ENCODE peak calls at places on chromosomes 7 and 10, in five cellular contexts. N, V, S, K and R are unnamed samples.

GRCh38 chr7:107180378-107180777 is 11.6 kb downstream of the HBP1 start:
- DNase-seq in N (no peak), V (peak), S (no peak), K (no peak), R (no peak)

GRCh38 chr7:144404911-144405310 is 1.4 kb upstream of the NOBOX start:
- DNase-seq in N (no peak), V (no peak), S (no peak), K (no peak), R (no peak)

GRCh38 chr7:66460921-66461361 is 167.7 kb upstream of the KCTD7 start:
- DNase-seq in N (no peak), V (no peak), S (no peak), K (no peak), R (no peak)

GRCh38 chr7:29955799-29956476 is 33.7 kb downstream of the SCRN1 start:
- DNase-seq in N (no peak), V (no peak), S (peak), K (no peak), R (no peak)

GRCh38 chr10:120087109-120087508 is 194.6 kb downstream of the SEC23IP start:
- DNase-seq in N (no peak), V (no peak), S (no peak), K (no peak), R (no peak)

GRCh38 chr10:43259981-43260761 is 6.7 kb downstream of the RASGEF1A start:
- DNase-seq in N (peak), V (no peak), S (no peak), K (peak), R (peak)

GRCh38 chr10:124612611-124613498 is 131.3 kb downstream of the FAM53B start:
- DNase-seq in N (peak), V (no peak), S (no peak), K (peak), R (no peak)

GRCh38 chr7:41786943-41787342 is 84.1 kb upstream of the INHBA start:
- DNase-seq in N (no peak), V (no peak), S (no peak), K (no peak), R (no peak)

GRCh38 chr7:158343526-158343925 is 244.1 kb downstream of the PTPRN2 start:
- DNase-seq in N (peak), V (no peak), S (no peak), K (no peak), R (no peak)

GRCh38 chr7:139691253-139691781 is 86.5 kb downstream of the HIPK2 start:
- DNase-seq in N (no peak), V (no peak), S (no peak), K (peak), R (no peak)

GRCh38 chr7:82507976-82508677 is 64.5 kb upstream of the CACNA2D1 start:
- DNase-seq in N (no peak), V (no peak), S (no peak), K (no peak), R (no peak)

GRCh38 chr10:74868392-74868791 is 42.0 kb downstream of the KAT6B start:
- DNase-seq in N (no peak), V (no peak), S (no peak), K (no peak), R (no peak)

GRCh38 chr7:135160858-135161653 is 9.5 kb downstream of the CYREN start:
- DNase-seq in N (no peak), V (no peak), S (no peak), K (peak), R (no peak)

GRCh38 chr7:38215115-38215514 is 37.1 kb downstream of the STARD3NL start:
- DNase-seq in N (no peak), V (no peak), S (no peak), K (no peak), R (no peak)

GRCh38 chr10:93752761-93753160 is 5.0 kb upstream of the LGI1 start:
- DNase-seq in N (no peak), V (no peak), S (no peak), K (no peak), R (no peak)

GRCh38 chr10:132102717-132103110 is 37.0 kb downstream of the JAKMIP3 start:
- DNase-seq in N (no peak), V (no peak), S (no peak), K (no peak), R (no peak)

GRCh38 chr10:124069341-124069740 is 24.1 kb downstream of the CHST15 start:
- DNase-seq in N (no peak), V (no peak), S (no peak), K (no peak), R (peak)

GRCh38 chr7:16471933-16472332 is 6.4 kb upstream of the SOSTDC1 start:
- DNase-seq in N (no peak), V (no peak), S (no peak), K (no peak), R (no peak)

GRCh38 chr7:104951546-104951945 is 62.5 kb upstream of the KMT2E start:
- DNase-seq in N (no peak), V (no peak), S (no peak), K (no peak), R (no peak)

GRCh38 chr7:153509763-153510162 is 542.4 kb upstream of the DPP6 start:
- DNase-seq in N (no peak), V (no peak), S (no peak), K (no peak), R (no peak)
- H3K4me3 ChIP-seq in N (no peak), V (no peak), S (no peak), K (no peak), R (no peak)

GRCh38 chr7:24403557-24403956 is 119.6 kb downstream of the NPY start:
- DNase-seq in N (no peak), V (no peak), S (no peak), K (no peak), R (no peak)

GRCh38 chr7:24401628-24402593 is 117.9 kb downstream of the NPY start:
- DNase-seq in N (no peak), V (no peak), S (no peak), K (no peak), R (peak)

GRCh38 chr7:24404315-24404714 is 120.3 kb downstream of the NPY start:
- DNase-seq in N (no peak), V (no peak), S (no peak), K (no peak), R (no peak)

GRCh38 chr7:24405002-24405401 is 121.0 kb downstream of the NPY start:
- DNase-seq in N (no peak), V (no peak), S (no peak), K (no peak), R (no peak)

DNA sequence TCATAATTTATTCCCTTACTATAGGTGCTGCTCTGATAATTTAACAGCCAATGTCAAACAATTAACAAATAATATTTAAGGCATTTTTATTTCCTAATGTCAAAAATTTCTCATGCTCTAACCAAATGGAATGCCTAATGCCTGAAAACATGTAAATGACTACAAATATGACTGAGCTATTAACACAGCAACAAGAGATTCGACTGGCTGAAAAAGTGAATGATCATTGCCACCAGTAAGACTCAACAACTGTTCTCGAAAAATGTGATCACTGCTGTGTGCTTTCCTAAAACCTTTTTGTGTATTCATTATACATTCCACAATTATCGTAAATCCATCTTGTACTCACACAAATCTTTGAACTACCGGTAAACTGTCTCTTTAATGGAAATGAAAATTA is 118.7 kb downstream of the NPY start:
- DNase-seq in N (no peak), V (no peak), S (no peak), K (no peak), R (no peak)
- H3K4me3 ChIP-seq in N (no peak), V (no peak), S (no peak), K (no peak), R (no peak)

GRCh38 chr10:34045571-34046190 is 711.2 kb upstream of the NRP1 start:
- DNase-seq in N (no peak), V (no peak), S (no peak), K (no peak), R (no peak)

GRCh38 chr10:34046651-34047050 is 712.2 kb upstream of the NRP1 start:
- DNase-seq in N (no peak), V (no peak), S (no peak), K (no peak), R (no peak)

GRCh38 chr10:34049887-34050286 is 715.4 kb upstream of the NRP1 start:
- DNase-seq in N (no peak), V (peak), S (no peak), K (no peak), R (no peak)

GRCh38 chr10:34049469-34049868 is 715.0 kb upstream of the NRP1 start:
- DNase-seq in N (no peak), V (no peak), S (no peak), K (no peak), R (no peak)

DNA sequence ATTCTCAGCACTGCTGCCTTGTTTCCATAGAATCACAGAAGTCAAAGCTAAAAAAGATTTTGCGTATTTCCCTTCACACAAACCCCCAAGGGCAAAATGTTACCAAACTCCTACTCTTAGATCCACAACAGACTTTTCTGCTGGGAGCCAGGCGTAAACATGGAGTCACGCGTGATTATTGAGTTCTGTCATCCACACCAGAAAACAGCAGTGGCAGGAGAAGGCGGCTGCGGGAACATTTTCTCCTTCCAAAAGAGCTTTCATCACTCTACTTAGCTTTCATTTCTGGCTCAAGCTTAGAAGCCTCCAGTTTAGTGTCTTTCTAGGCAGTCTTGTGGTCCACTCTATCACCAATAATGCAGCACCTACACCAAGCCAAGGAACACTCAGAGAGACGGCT is 712.9 kb upstream of the NRP1 start:
- DNase-seq in N (no peak), V (no peak), S (no peak), K (no peak), R (no peak)
- H3K4me3 ChIP-seq in N (no peak), V (no peak), S (no peak), K (no peak), R (no peak)

GRCh38 chr7:22564511-22565045 is 64.6 kb upstream of the STEAP1B start:
- DNase-seq in N (no peak), V (no peak), S (no peak), K (peak), R (peak)
- H3K4me3 ChIP-seq in N (no peak), V (no peak), S (no peak), K (no peak), R (no peak)

GRCh38 chr10:11167233-11167979 is 149.7 kb downstream of the CELF2 start:
- DNase-seq in N (no peak), V (no peak), S (no peak), K (no peak), R (peak)

GRCh38 chr10:11170993-11171416 is 153.3 kb downstream of the CELF2 start:
- DNase-seq in N (no peak), V (no peak), S (no peak), K (no peak), R (peak)

GRCh38 chr10:11168423-11169100 is 150.9 kb downstream of the CELF2 start:
- DNase-seq in N (no peak), V (no peak), S (no peak), K (no peak), R (peak)

GRCh38 chr10:11173062-11173461 is 155.4 kb downstream of the CELF2 start:
- DNase-seq in N (no peak), V (no peak), S (no peak), K (no peak), R (peak)

GRCh38 chr10:11171452-11171851 is 153.8 kb downstream of the CELF2 start:
- DNase-seq in N (no peak), V (no peak), S (no peak), K (no peak), R (peak)
- H3K4me3 ChIP-seq in N (no peak), V (no peak), S (peak), K (no peak), R (peak)

GRCh38 chr10:129954916-129955315 is 9.2 kb downstream of the EBF3 start:
- DNase-seq in N (no peak), V (no peak), S (no peak), K (no peak), R (no peak)

GRCh38 chr10:129952771-129953489 is 11.1 kb downstream of the EBF3 start:
- DNase-seq in N (no peak), V (no peak), S (no peak), K (no peak), R (no peak)

GRCh38 chr10:129951841-129952240 is 12.2 kb downstream of the EBF3 start:
- DNase-seq in N (no peak), V (no peak), S (no peak), K (no peak), R (no peak)

GRCh38 chr10:129955591-129956284 is 8.3 kb downstream of the EBF3 start:
- DNase-seq in N (no peak), V (no peak), S (no peak), K (no peak), R (no peak)

GRCh38 chr10:129953541-129954031 is 10.5 kb downstream of the EBF3 start:
- DNase-seq in N (no peak), V (no peak), S (no peak), K (no peak), R (no peak)
- H3K4me3 ChIP-seq in N (no peak), V (no peak), S (no peak), K (no peak), R (no peak)

DNA sequence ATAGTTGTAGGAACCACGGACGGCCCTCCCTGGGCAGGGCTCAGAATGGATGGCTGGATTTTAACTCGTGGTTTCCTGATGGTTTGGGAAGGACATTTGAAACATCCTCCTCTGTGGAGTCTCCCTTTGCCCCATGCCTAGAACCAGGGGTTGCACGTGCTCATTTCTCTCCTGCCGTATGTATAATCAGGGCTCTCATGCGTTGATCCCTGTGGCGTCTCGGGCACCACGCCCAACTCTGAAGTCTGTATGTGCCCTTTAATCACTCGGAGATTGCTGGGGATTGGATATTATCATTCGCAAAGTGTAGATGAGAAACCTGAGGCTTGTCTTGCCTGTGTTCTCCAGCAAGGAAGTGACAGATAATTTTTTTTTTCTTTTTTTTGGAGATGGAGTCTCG is 257.1 kb downstream of the CAMK1D start:
- DNase-seq in N (no peak), V (no peak), S (no peak), K (no peak), R (no peak)
- H3K4me3 ChIP-seq in N (no peak), V (no peak), S (peak), K (no peak), R (peak)

GRCh38 chr10:35822316-35822715 is 180.2 kb upstream of the FZD8 start:
- DNase-seq in N (peak), V (no peak), S (peak), K (peak), R (no peak)
- H3K4me3 ChIP-seq in N (no peak), V (no peak), S (no peak), K (no peak), R (no peak)